ENCODE peak calls at places on chromosomes 11 and 22, in five cellular contexts. C is SK-N-SH, H is HepG2, X is K562, O is GM12878. A is an unnamed sample.

GRCh38 chr11:85823816-85824215 is 12.9 kb upstream of the SYTL2 start:
- DNase-seq in C (no peak), H (no peak), X (no peak), O (no peak), A (peak; percentile 46)

GRCh38 chr11:12187399-12187798 is 77.0 kb downstream of the MICAL2 start:
- DNase-seq in C (no peak), H (no peak), X (peak; percentile 33), O (no peak), A (peak; percentile 64)

GRCh38 chr11:63099555-63099954 is 44.5 kb downstream of the SLC22A24 start:
- DNase-seq in C (no peak), H (no peak), X (no peak), O (no peak), A (no peak)

GRCh38 chr22:19275919-19276600 is 15.5 kb downstream of the CLTCL1 start:
- DNase-seq in C (no peak), H (no peak), X (peak; percentile 79), O (no peak), A (no peak)

GRCh38 chr11:126312903-126313460 is 9.1 kb downstream of the DCPS start:
- DNase-seq in C (no peak), H (no peak), X (no peak), O (no peak), A (no peak)

GRCh38 chr11:47998345-47998732 is 18.0 kb downstream of the PTPRJ start:
- DNase-seq in C (no peak), H (no peak), X (no peak), O (no peak), A (no peak)

GRCh38 chr11:101880208-101880607 is 34.6 kb upstream of the CEP126 start:
- DNase-seq in C (peak; percentile 8), H (peak; percentile 75), X (no peak), O (no peak), A (peak; percentile 79)

GRCh38 chr11:119284344-119285157 is 32.4 kb downstream of the MCAM start:
- DNase-seq in C (peak; percentile 36), H (peak; percentile 34), X (no peak), O (no peak), A (peak; percentile 47)

GRCh38 chr11:48041877-48042698 is 61.7 kb downstream of the PTPRJ start:
- DNase-seq in C (no peak), H (peak; percentile 9), X (no peak), O (no peak), A (no peak)

GRCh38 chr11:65743928-65744698 is 23.5 kb upstream of the RNASEH2C start:
- DNase-seq in C (peak; percentile 73), H (peak; percentile 82), X (peak; percentile 45), O (no peak), A (no peak)

GRCh38 chr11:3230636-3231549 is 1.3 kb downstream of the MRGPRE start:
- DNase-seq in C (peak; percentile 29), H (no peak), X (no peak), O (no peak), A (no peak)

GRCh38 chr22:40583058-40583741 is 53.3 kb downstream of the MRTFA start:
- DNase-seq in C (no peak), H (no peak), X (no peak), O (no peak), A (no peak)

GRCh38 chr22:36238348-36239149 is 778 bp downstream of the APOL2 start:
- DNase-seq in C (peak; percentile 36), H (no peak), X (peak; percentile 48), O (no peak), A (no peak)

GRCh38 chr11:114260077-114260476 is 36.1 kb upstream of the NNMT start:
- DNase-seq in C (no peak), H (no peak), X (no peak), O (no peak), A (no peak)

GRCh38 chr11:62497132-62497915 is 49.3 kb downstream of the AHNAK start:
- DNase-seq in C (peak; percentile 66), H (peak; percentile 86), X (no peak), O (peak; percentile 13), A (peak; percentile 81)

GRCh38 chr22:45549739-45550138 is 47.1 kb downstream of the FBLN1 start:
- DNase-seq in C (no peak), H (no peak), X (no peak), O (no peak), A (no peak)

GRCh38 chr11:14894657-14895598 is 2.9 kb upstream of the CYP2R1 start:
- DNase-seq in C (no peak), H (no peak), X (no peak), O (no peak), A (peak; percentile 52)

GRCh38 chr11:62592216-62592815 is 993 bp upstream of the TUT1 start:
- DNase-seq in C (no peak), H (no peak), X (no peak), O (no peak), A (no peak)

GRCh38 chr22:21937821-21938070 is 14.9 kb downstream of the PPM1F start:
- DNase-seq in C (no peak), H (no peak), X (no peak), O (no peak), A (peak; percentile 94)

DNA sequence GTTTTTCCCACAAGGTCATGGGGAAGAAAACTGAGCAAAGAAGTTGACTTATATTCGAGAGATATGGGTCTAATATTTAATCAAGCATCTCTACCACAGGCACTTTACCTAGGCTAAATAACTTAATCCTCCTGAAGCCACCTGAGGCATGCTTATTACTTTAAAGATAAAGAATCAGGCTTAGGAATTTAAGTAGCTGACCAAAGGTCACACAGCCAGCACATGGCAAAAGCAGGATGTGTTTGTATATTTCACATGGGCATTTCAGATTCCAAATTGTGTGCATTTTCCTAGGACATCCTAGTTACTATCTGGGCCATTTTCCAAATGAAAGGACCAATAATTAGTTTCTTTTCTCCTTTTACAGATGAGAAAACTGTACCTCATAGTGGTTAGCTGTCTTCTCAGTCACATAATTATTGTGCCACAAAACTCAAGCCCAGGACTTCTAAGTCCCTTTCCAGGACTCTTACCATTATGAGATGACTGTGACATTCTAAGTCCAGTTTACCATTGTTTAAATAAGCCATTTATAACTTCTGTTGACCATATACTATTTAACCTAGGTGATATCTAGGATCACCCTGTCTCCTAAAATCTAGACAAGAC is 112.1 kb upstream of the ZC3H12C start:
- DNase-seq in C (no peak), H (no peak), X (no peak), O (no peak), A (no peak)
- TF ChIP-seq MXI1 in C (no peak), H (no peak), X (no peak), O (no peak), A (no peak)

GRCh38 chr11:115674176-115674575 is 170.0 kb upstream of the CADM1 start:
- DNase-seq in C (no peak), H (no peak), X (no peak), O (no peak), A (peak; percentile 48)
- TF ChIP-seq MXI1 in C (no peak), H (no peak), X (no peak), O (no peak), A (no peak)

DNA sequence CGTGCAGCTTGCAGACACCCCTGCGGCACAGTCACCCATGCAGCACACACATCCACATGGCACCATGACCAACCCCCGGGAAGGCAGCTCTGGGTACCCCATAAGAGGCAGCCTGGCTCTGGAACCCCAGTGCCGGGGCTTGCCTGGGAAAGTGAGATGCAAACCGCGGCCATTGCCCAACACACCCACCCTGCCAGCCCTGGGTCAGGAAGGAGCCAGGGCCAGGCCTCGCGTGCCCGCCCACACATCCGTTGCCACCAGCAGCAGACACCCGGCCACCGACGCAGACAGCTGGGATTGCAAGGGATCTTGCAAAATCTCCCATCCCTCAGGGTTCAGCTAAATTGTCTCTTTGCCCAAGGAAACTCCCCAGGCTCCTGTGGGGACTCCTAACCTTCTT is 9.9 kb downstream of the CASTOR1 start:
- DNase-seq in C (no peak), H (no peak), X (no peak), O (no peak), A (no peak)
- TF ChIP-seq MXI1 in C (no peak), H (no peak), X (no peak), O (no peak), A (no peak)

GRCh38 chr11:94809251-94809650 is 41.1 kb downstream of the AMOTL1 start:
- DNase-seq in C (no peak), H (no peak), X (no peak), O (no peak), A (peak; percentile 63)
- TF ChIP-seq MXI1 in C (no peak), H (no peak), X (no peak), O (no peak), A (no peak)

GRCh38 chr22:37999640-38000272 is 15.4 kb upstream of the SOX10 start:
- DNase-seq in C (no peak), H (no peak), X (no peak), O (no peak), A (peak; percentile 61)

GRCh38 chr22:37996079-37996478 is 11.7 kb upstream of the SOX10 start:
- DNase-seq in C (peak; percentile 51), H (no peak), X (no peak), O (no peak), A (no peak)

GRCh38 chr22:37999236-37999635 is 14.9 kb upstream of the SOX10 start:
- DNase-seq in C (no peak), H (no peak), X (no peak), O (no peak), A (no peak)

GRCh38 chr22:37996515-37997246 is 12.3 kb upstream of the SOX10 start:
- DNase-seq in C (no peak), H (no peak), X (no peak), O (no peak), A (no peak)

GRCh38 chr22:37998543-37998942 is 14.2 kb upstream of the SOX10 start:
- DNase-seq in C (no peak), H (peak; percentile 61), X (no peak), O (no peak), A (no peak)
- TF ChIP-seq MXI1 in C (no peak), H (no peak), X (no peak), O (no peak), A (no peak)